ENCODE peak calls at places on chromosomes 2 and 18, in six cellular contexts. One of them, this sample, is unnamed.

GRCh38 chr2:102523647-102524046 is 50.6 kb downstream of the SLC9A4 start:
- DNase-seq in DMS153: no peak
- DNase-seq in C1 segment of cervical spinal cord: no peak
- DNase-seq in T-helper 17 cell: no peak
- DNase-seq in NCI-H748 treated with DMSO at 0.1 percent for 48 hours: no peak
- DNase-seq in NCI-H1930: no peak
- DNase-seq in this sample: no peak

GRCh38 chr2:27663463-27664244 is at the start of the genes SLC4A1AP and SUPT7L:
- DNase-seq in DMS153: peak
- DNase-seq in C1 segment of cervical spinal cord: peak
- DNase-seq in T-helper 17 cell: peak
- DNase-seq in NCI-H748 treated with DMSO at 0.1 percent for 48 hours: peak
- DNase-seq in NCI-H1930: peak
- DNase-seq in this sample: peak

GRCh38 chr2:180953550-180953949 is 26.9 kb upstream of the UBE2E3 start:
- DNase-seq in DMS153: no peak
- DNase-seq in C1 segment of cervical spinal cord: no peak
- DNase-seq in T-helper 17 cell: no peak
- DNase-seq in NCI-H748 treated with DMSO at 0.1 percent for 48 hours: no peak
- DNase-seq in NCI-H1930: no peak
- DNase-seq in this sample: no peak

GRCh38 chr18:62844850-62845643 is 129.7 kb downstream of the PHLPP1 start:
- DNase-seq in DMS153: no peak
- DNase-seq in C1 segment of cervical spinal cord: no peak
- DNase-seq in T-helper 17 cell: no peak
- DNase-seq in NCI-H748 treated with DMSO at 0.1 percent for 48 hours: no peak
- DNase-seq in NCI-H1930: no peak
- DNase-seq in this sample: no peak

GRCh38 chr2:86073225-86073624 is 32.5 kb downstream of the POLR1A start:
- DNase-seq in DMS153: no peak
- DNase-seq in C1 segment of cervical spinal cord: no peak
- DNase-seq in T-helper 17 cell: no peak
- DNase-seq in NCI-H748 treated with DMSO at 0.1 percent for 48 hours: no peak
- DNase-seq in NCI-H1930: no peak
- DNase-seq in this sample: no peak

GRCh38 chr2:229691631-229692030 is 22.7 kb downstream of the DNER start:
- DNase-seq in DMS153: no peak
- DNase-seq in C1 segment of cervical spinal cord: no peak
- DNase-seq in T-helper 17 cell: no peak
- DNase-seq in NCI-H748 treated with DMSO at 0.1 percent for 48 hours: no peak
- DNase-seq in NCI-H1930: no peak
- DNase-seq in this sample: no peak

GRCh38 chr2:155161314-155161713 is 462.8 kb downstream of the KCNJ3 start:
- DNase-seq in DMS153: no peak
- DNase-seq in C1 segment of cervical spinal cord: no peak
- DNase-seq in T-helper 17 cell: no peak
- DNase-seq in NCI-H748 treated with DMSO at 0.1 percent for 48 hours: no peak
- DNase-seq in NCI-H1930: no peak
- DNase-seq in this sample: no peak

GRCh38 chr2:33467413-33467812 is 9.0 kb upstream of the RASGRP3 start:
- DNase-seq in DMS153: no peak
- DNase-seq in C1 segment of cervical spinal cord: no peak
- DNase-seq in T-helper 17 cell: no peak
- DNase-seq in NCI-H748 treated with DMSO at 0.1 percent for 48 hours: no peak
- DNase-seq in NCI-H1930: no peak
- DNase-seq in this sample: no peak

GRCh38 chr2:20067992-20068727 is 16.7 kb upstream of the LAPTM4A start:
- DNase-seq in DMS153: no peak
- DNase-seq in C1 segment of cervical spinal cord: no peak
- DNase-seq in T-helper 17 cell: no peak
- DNase-seq in NCI-H748 treated with DMSO at 0.1 percent for 48 hours: no peak
- DNase-seq in NCI-H1930: no peak
- DNase-seq in this sample: no peak

GRCh38 chr18:67517224-67517765 is 775 bp upstream of the DSEL start:
- DNase-seq in DMS153: no peak
- DNase-seq in C1 segment of cervical spinal cord: no peak
- DNase-seq in T-helper 17 cell: no peak
- DNase-seq in NCI-H748 treated with DMSO at 0.1 percent for 48 hours: peak
- DNase-seq in NCI-H1930: no peak
- DNase-seq in this sample: no peak

GRCh38 chr2:233915133-233915532 is 2.0 kb upstream of the TRPM8 start:
- DNase-seq in DMS153: no peak
- DNase-seq in C1 segment of cervical spinal cord: no peak
- DNase-seq in T-helper 17 cell: no peak
- DNase-seq in NCI-H748 treated with DMSO at 0.1 percent for 48 hours: no peak
- DNase-seq in NCI-H1930: no peak
- DNase-seq in this sample: no peak

GRCh38 chr2:186274936-186275575 is 211.0 kb upstream of the ZC3H15 start:
- DNase-seq in DMS153: no peak
- DNase-seq in C1 segment of cervical spinal cord: no peak
- DNase-seq in T-helper 17 cell: no peak
- DNase-seq in NCI-H748 treated with DMSO at 0.1 percent for 48 hours: no peak
- DNase-seq in NCI-H1930: no peak
- DNase-seq in this sample: no peak

GRCh38 chr18:58362027-58362575 is 266.8 kb downstream of the ALPK2 start:
- DNase-seq in DMS153: no peak
- DNase-seq in C1 segment of cervical spinal cord: no peak
- DNase-seq in T-helper 17 cell: no peak
- DNase-seq in NCI-H748 treated with DMSO at 0.1 percent for 48 hours: no peak
- DNase-seq in NCI-H1930: no peak
- DNase-seq in this sample: no peak

GRCh38 chr2:23387849-23388248 is 2.9 kb downstream of the KLHL29 start:
- DNase-seq in DMS153: no peak
- DNase-seq in C1 segment of cervical spinal cord: no peak
- DNase-seq in T-helper 17 cell: no peak
- DNase-seq in NCI-H748 treated with DMSO at 0.1 percent for 48 hours: no peak
- DNase-seq in NCI-H1930: no peak
- DNase-seq in this sample: peak

GRCh38 chr2:204794624-204795023 is 249.3 kb downstream of the PARD3B start:
- DNase-seq in DMS153: no peak
- DNase-seq in C1 segment of cervical spinal cord: no peak
- DNase-seq in T-helper 17 cell: no peak
- DNase-seq in NCI-H748 treated with DMSO at 0.1 percent for 48 hours: no peak
- DNase-seq in NCI-H1930: no peak
- DNase-seq in this sample: no peak

GRCh38 chr2:108447947-108448677 is 894 bp upstream of the GCC2 start:
- DNase-seq in DMS153: no peak
- DNase-seq in C1 segment of cervical spinal cord: no peak
- DNase-seq in T-helper 17 cell: no peak
- DNase-seq in NCI-H748 treated with DMSO at 0.1 percent for 48 hours: no peak
- DNase-seq in NCI-H1930: no peak
- DNase-seq in this sample: peak

GRCh38 chr2:219402665-219403515 is 15.2 kb upstream of the DNPEP start:
- DNase-seq in DMS153: peak
- DNase-seq in C1 segment of cervical spinal cord: peak
- DNase-seq in T-helper 17 cell: peak
- DNase-seq in NCI-H748 treated with DMSO at 0.1 percent for 48 hours: peak
- DNase-seq in NCI-H1930: peak
- DNase-seq in this sample: peak

GRCh38 chr2:13682878-13683277 is 949.6 kb upstream of the LRATD1 start:
- DNase-seq in DMS153: no peak
- DNase-seq in C1 segment of cervical spinal cord: no peak
- DNase-seq in T-helper 17 cell: no peak
- DNase-seq in NCI-H748 treated with DMSO at 0.1 percent for 48 hours: no peak
- DNase-seq in NCI-H1930: no peak
- DNase-seq in this sample: no peak

GRCh38 chr2:191115391-191115790 is 35.4 kb downstream of the STAT4 start:
- DNase-seq in DMS153: no peak
- DNase-seq in C1 segment of cervical spinal cord: no peak
- DNase-seq in T-helper 17 cell: no peak
- DNase-seq in NCI-H748 treated with DMSO at 0.1 percent for 48 hours: no peak
- DNase-seq in NCI-H1930: no peak
- DNase-seq in this sample: no peak

GRCh38 chr2:108925735-108926134 is 63.3 kb downstream of the EDAR start:
- DNase-seq in DMS153: no peak
- DNase-seq in C1 segment of cervical spinal cord: no peak
- DNase-seq in T-helper 17 cell: no peak
- DNase-seq in NCI-H748 treated with DMSO at 0.1 percent for 48 hours: no peak
- DNase-seq in NCI-H1930: no peak
- DNase-seq in this sample: no peak

GRCh38 chr2:150542692-150543091 is 55.2 kb upstream of the RND3 start:
- DNase-seq in DMS153: no peak
- DNase-seq in C1 segment of cervical spinal cord: no peak
- DNase-seq in T-helper 17 cell: no peak
- DNase-seq in NCI-H748 treated with DMSO at 0.1 percent for 48 hours: no peak
- DNase-seq in NCI-H1930: no peak
- DNase-seq in this sample: no peak

GRCh38 chr2:218569661-218570500 is 1.2 kb downstream of the CNOT9 start:
- DNase-seq in DMS153: no peak
- DNase-seq in C1 segment of cervical spinal cord: no peak
- DNase-seq in T-helper 17 cell: no peak
- DNase-seq in NCI-H748 treated with DMSO at 0.1 percent for 48 hours: no peak
- DNase-seq in NCI-H1930: no peak
- DNase-seq in this sample: peak

GRCh38 chr18:2881088-2881487 is 34.3 kb downstream of the EMILIN2 start:
- DNase-seq in DMS153: no peak
- DNase-seq in C1 segment of cervical spinal cord: no peak
- DNase-seq in T-helper 17 cell: no peak
- DNase-seq in NCI-H748 treated with DMSO at 0.1 percent for 48 hours: no peak
- DNase-seq in NCI-H1930: no peak
- DNase-seq in this sample: no peak

This sample was measured in NCI-H1417.